ENCODE peak calls at places on chromosomes 7 and 10, in eight cellular contexts. U, L, R, D, T, O, W and I are unnamed samples.

GRCh38 chr7:140039896-140040295 is 22.9 kb downstream of the PARP12 start:
- DNase-seq in U (no peak), L (no peak), R (no peak), D (no peak), T (no peak), O (no peak), W (no peak), I (no peak)

GRCh38 chr10:1244493-1244892 is 188.3 kb downstream of the WDR37 start:
- DNase-seq in U (no peak), L (no peak), R (no peak), D (no peak), T (no peak), O (no peak), W (no peak), I (no peak)

GRCh38 chr10:124329368-124329767 is 89.4 kb downstream of the OAT start:
- DNase-seq in U (no peak), L (no peak), R (no peak), D (no peak), T (no peak), O (no peak), W (no peak), I (no peak)

GRCh38 chr10:6458814-6459213 is 121.3 kb downstream of the PRKCQ start:
- DNase-seq in U (no peak), L (no peak), R (no peak), D (no peak), T (no peak), O (no peak), W (no peak), I (no peak)

GRCh38 chr10:125011171-125011925 is 69.4 kb downstream of the ZRANB1 start:
- DNase-seq in U (no peak), L (no peak), R (no peak), D (no peak), T (no peak), O (no peak), W (no peak), I (no peak)

GRCh38 chr7:1553513-1554210 is 2.3 kb downstream of the TMEM184A start:
- DNase-seq in U (no peak), L (peak; percentile 77), R (no peak), D (no peak), T (no peak), O (no peak), W (no peak), I (no peak)

GRCh38 chr7:102279537-102280400 is 6.9 kb upstream of the SH2B2 start:
- DNase-seq in U (peak; percentile 83), L (no peak), R (peak; percentile 53), D (no peak), T (peak; percentile 50), O (peak; percentile 31), W (no peak), I (no peak)

GRCh38 chr7:113331155-113331898 is 213.0 kb upstream of the SMIM30 start:
- DNase-seq in U (peak; percentile 68), L (peak; percentile 34), R (no peak), D (peak; percentile 62), T (no peak), O (peak; percentile 2), W (no peak), I (no peak)

GRCh38 chr7:39606352-39606751 is 17.0 kb upstream of the RALA start:
- DNase-seq in U (no peak), L (no peak), R (no peak), D (no peak), T (no peak), O (no peak), W (no peak), I (no peak)

GRCh38 chr7:128065872-128066271 is 34.6 kb upstream of the LRRC4 start:
- DNase-seq in U (no peak), L (no peak), R (no peak), D (no peak), T (peak; percentile 21), O (no peak), W (no peak), I (no peak)

DNA sequence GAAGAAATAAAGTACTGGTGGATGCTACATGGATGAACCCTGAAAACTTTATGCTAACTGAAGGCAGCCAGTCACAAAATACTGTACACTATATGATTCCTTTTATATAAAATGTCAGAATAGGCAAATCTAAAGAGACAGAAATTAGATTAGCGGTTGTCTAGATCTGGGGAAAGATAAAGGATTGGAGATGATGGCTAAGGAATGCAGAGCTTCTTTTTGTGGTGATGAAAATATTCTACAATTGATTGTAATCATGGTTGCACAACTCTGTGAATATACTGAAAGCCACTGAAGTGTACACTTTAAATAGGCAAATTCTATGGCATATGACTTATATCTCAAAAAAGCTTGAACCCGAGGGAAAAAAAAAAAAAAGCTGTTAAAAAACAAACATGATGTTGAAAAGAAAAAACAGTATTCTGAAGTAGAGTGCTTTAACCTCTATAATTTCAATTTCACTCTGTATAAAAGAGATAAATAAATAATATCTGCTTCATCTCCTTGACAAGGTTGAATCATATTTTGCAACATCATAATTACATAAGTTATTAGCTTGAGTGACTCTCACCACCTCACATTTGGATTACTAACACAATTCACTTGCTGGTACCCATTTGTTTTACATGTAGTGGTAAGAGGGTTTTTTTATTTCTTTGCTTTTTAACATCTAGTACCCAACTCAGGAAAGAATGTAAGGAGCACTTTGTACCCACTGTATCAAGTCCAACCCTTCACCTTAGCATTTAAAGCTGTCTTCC is 2.8 kb upstream of the GNAI1 start:
- DNase-seq in U (no peak), L (no peak), R (no peak), D (no peak), T (no peak), O (no peak), W (no peak), I (no peak)
- TF ChIP-seq POLR2AphosphoS5 in U (no peak), L (no peak), R (no peak), D (no peak), T (no peak), O (no peak), W (no peak), I (no peak)

GRCh38 chr7:29445736-29446135 is 117.9 kb upstream of the PRR15 start:
- DNase-seq in U (no peak), L (no peak), R (no peak), D (no peak), T (no peak), O (no peak), W (no peak), I (no peak)

GRCh38 chr7:29443552-29443951 is 120.1 kb upstream of the PRR15 start:
- DNase-seq in U (no peak), L (no peak), R (no peak), D (no peak), T (no peak), O (no peak), W (no peak), I (no peak)

GRCh38 chr7:29447828-29448227 is 115.8 kb upstream of the PRR15 start:
- DNase-seq in U (no peak), L (no peak), R (no peak), D (no peak), T (no peak), O (no peak), W (no peak), I (no peak)

GRCh38 chr7:29444267-29444666 is 119.4 kb upstream of the PRR15 start:
- DNase-seq in U (no peak), L (no peak), R (no peak), D (no peak), T (no peak), O (no peak), W (no peak), I (no peak)

GRCh38 chr7:29442146-29442545 is 121.5 kb upstream of the PRR15 start:
- DNase-seq in U (no peak), L (no peak), R (no peak), D (no peak), T (no peak), O (no peak), W (no peak), I (no peak)
- TF ChIP-seq EP300 in U (no peak), L (no peak), R (no peak), D (no peak), T (no peak), O (no peak), W (no peak), I (no peak)

GRCh38 chr7:126524967-126525366 is 727.8 kb downstream of the GRM8 start:
- DNase-seq in U (no peak), L (no peak), R (no peak), D (no peak), T (no peak), O (no peak), W (no peak), I (no peak)

GRCh38 chr7:126535176-126535575 is 717.6 kb downstream of the GRM8 start:
- DNase-seq in U (no peak), L (no peak), R (no peak), D (no peak), T (no peak), O (no peak), W (no peak), I (no peak)

GRCh38 chr7:126529833-126530232 is 722.9 kb downstream of the GRM8 start:
- DNase-seq in U (no peak), L (no peak), R (no peak), D (no peak), T (no peak), O (no peak), W (no peak), I (no peak)

GRCh38 chr7:126529254-126529653 is 723.5 kb downstream of the GRM8 start:
- DNase-seq in U (no peak), L (no peak), R (no peak), D (no peak), T (no peak), O (no peak), W (no peak), I (no peak)
- H3K4me1 ChIP-seq in U (no peaks in the 10 kb centered on the region), L (no peaks in the 10 kb centered on the region), R (no peaks in the 10 kb centered on the region), D (no peaks in the 10 kb centered on the region), T (no peaks in the 10 kb centered on the region), O (peaks cover 2% of the 10 kb centered on the region), W (no peaks in the 10 kb centered on the region), I (no peaks in the 10 kb centered on the region)

GRCh38 chr7:111735661-111736323 is 173.5 kb upstream of the IMMP2L start:
- DNase-seq in U (peak; percentile 88), L (no peak), R (peak; percentile 47), D (no peak), T (peak; percentile 50), O (peak; percentile 9), W (no peak), I (no peak)

GRCh38 chr7:111730476-111731300 is 168.4 kb upstream of the IMMP2L start:
- DNase-seq in U (peak; percentile 86), L (no peak), R (no peak), D (no peak), T (no peak), O (no peak), W (no peak), I (no peak)

GRCh38 chr7:111729483-111729882 is 167.2 kb upstream of the IMMP2L start:
- DNase-seq in U (peak; percentile 41), L (peak; percentile 30), R (no peak), D (no peak), T (no peak), O (no peak), W (no peak), I (no peak)

GRCh38 chr7:111734955-111735660 is 172.8 kb upstream of the IMMP2L start:
- DNase-seq in U (no peak), L (no peak), R (no peak), D (no peak), T (no peak), O (no peak), W (no peak), I (no peak)

DNA sequence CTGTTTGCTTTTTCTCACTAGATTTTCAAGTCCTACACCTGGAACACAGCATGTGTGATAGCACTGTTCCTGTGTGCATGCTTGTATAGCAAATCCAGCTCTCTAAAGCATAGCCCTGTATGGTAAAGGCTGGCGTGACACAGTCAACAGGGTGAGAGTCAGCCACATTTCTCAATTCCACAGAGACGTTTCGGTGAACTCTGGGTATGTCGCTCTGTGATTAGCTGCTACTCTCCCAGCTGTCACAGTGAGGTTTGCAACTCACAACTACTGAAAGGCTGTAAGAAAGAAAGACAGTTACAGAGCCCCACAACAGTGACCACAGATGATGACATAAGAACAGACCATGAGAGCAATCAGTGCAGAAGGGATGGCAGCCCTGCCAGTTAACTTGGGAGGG is 170.6 kb upstream of the IMMP2L start:
- DNase-seq in U (no peak), L (no peak), R (no peak), D (no peak), T (no peak), O (no peak), W (no peak), I (no peak)
- TF ChIP-seq POLR2AphosphoS5 in U (no peak), L (no peak), R (no peak), D (no peak), T (no peak), O (no peak), W (no peak), I (no peak)